ENCODE peak calls at places on chromosomes 3 and 15, in five cellular contexts. One of them, this sample, is unnamed.

GRCh38 chr3:186002884-186003472 is 65.2 kb upstream of the TRA2B start:
- DNase-seq in HepG2: peak
- DNase-seq in NB4: peak
- DNase-seq in K562: peak
- DNase-seq in A549: peak
- DNase-seq in this sample: peak

GRCh38 chr15:25805006-25805405 is 58.1 kb downstream of the ATP10A start:
- DNase-seq in NB4: no peak
- DNase-seq in HepG2: no peak
- DNase-seq in K562: no peak
- DNase-seq in A549: no peak
- DNase-seq in this sample: no peak

GRCh38 chr15:96703794-96704550 is 373.5 kb downstream of the NR2F2 start:
- DNase-seq in A549: no peak
- DNase-seq in K562: no peak
- DNase-seq in HepG2: no peak
- DNase-seq in NB4: peak
- DNase-seq in this sample: no peak

GRCh38 chr3:102471491-102471890 is 36.7 kb downstream of the ZPLD1 start:
- DNase-seq in A549: no peak
- DNase-seq in K562: no peak
- DNase-seq in NB4: no peak
- DNase-seq in HepG2: no peak
- DNase-seq in this sample: no peak

GRCh38 chr15:99145005-99145404 is 40.1 kb downstream of the SYNM start:
- DNase-seq in A549: no peak
- DNase-seq in K562: no peak
- DNase-seq in NB4: no peak
- DNase-seq in HepG2: no peak
- DNase-seq in this sample: no peak

GRCh38 chr3:5330152-5330810 is 142.8 kb downstream of the EDEM1 start:
- DNase-seq in HepG2: peak
- DNase-seq in NB4: no peak
- DNase-seq in A549: peak
- DNase-seq in K562: no peak
- DNase-seq in this sample: no peak

GRCh38 chr3:167162083-167162482 is 218.0 kb downstream of the ZBBX start:
- DNase-seq in NB4: peak
- DNase-seq in K562: no peak
- DNase-seq in A549: no peak
- DNase-seq in HepG2: no peak
- DNase-seq in this sample: no peak

GRCh38 chr15:63155486-63155885 is 1.8 kb downstream of the RPS27L start:
- DNase-seq in NB4: no peak
- DNase-seq in A549: no peak
- DNase-seq in K562: no peak
- DNase-seq in HepG2: peak
- DNase-seq in this sample: no peak

GRCh38 chr3:60053518-60054265 is 1003.9 kb upstream of the CFAP20DC start:
- DNase-seq in A549: no peak
- DNase-seq in HepG2: no peak
- DNase-seq in K562: peak
- DNase-seq in NB4: no peak
- DNase-seq in this sample: no peak

GRCh38 chr3:189839576-189839975 is 208.4 kb downstream of the TP63 start:
- DNase-seq in K562: no peak
- DNase-seq in NB4: peak
- DNase-seq in HepG2: no peak
- DNase-seq in A549: peak
- DNase-seq in this sample: no peak

GRCh38 chr3:58529516-58530353 is 7.3 kb downstream of the ACOX2 start:
- DNase-seq in HepG2: peak
- DNase-seq in K562: peak
- DNase-seq in A549: peak
- DNase-seq in NB4: peak
- DNase-seq in this sample: peak

GRCh38 chr15:71002321-71002720 is 109.7 kb downstream of the LRRC49 start:
- DNase-seq in HepG2: no peak
- DNase-seq in K562: no peak
- DNase-seq in A549: no peak
- DNase-seq in NB4: no peak
- DNase-seq in this sample: peak

GRCh38 chr3:72597756-72598195 is 250.5 kb downstream of the SHQ1 start:
- DNase-seq in A549: peak
- DNase-seq in K562: peak
- DNase-seq in HepG2: no peak
- DNase-seq in NB4: peak
- DNase-seq in this sample: no peak

GRCh38 chr3:71984843-71985594 is 200.1 kb upstream of the PROK2 start:
- DNase-seq in K562: no peak
- DNase-seq in A549: no peak
- DNase-seq in HepG2: no peak
- DNase-seq in NB4: no peak
- DNase-seq in this sample: no peak

GRCh38 chr3:170714151-170714550 is 128.3 kb upstream of the SLC7A14 start:
- DNase-seq in HepG2: no peak
- DNase-seq in K562: no peak
- DNase-seq in A549: no peak
- DNase-seq in NB4: no peak
- DNase-seq in this sample: no peak

GRCh38 chr3:190458040-190458439 is 8.3 kb upstream of the TMEM207 start:
- DNase-seq in HepG2: no peak
- DNase-seq in K562: no peak
- DNase-seq in A549: peak
- DNase-seq in NB4: peak
- DNase-seq in this sample: no peak

GRCh38 chr3:43071313-43071893 is 34.5 kb downstream of the POMGNT2 start:
- DNase-seq in K562: peak
- DNase-seq in HepG2: peak
- DNase-seq in A549: no peak
- DNase-seq in NB4: peak
- DNase-seq in this sample: no peak

GRCh38 chr15:64006642-64007041 is 39.6 kb downstream of the DAPK2 start:
- DNase-seq in NB4: no peak
- DNase-seq in HepG2: no peak
- DNase-seq in A549: no peak
- DNase-seq in K562: no peak
- DNase-seq in this sample: no peak

GRCh38 chr3:33758874-33759273 is 39.6 kb upstream of the PDCD6IP start:
- DNase-seq in K562: no peak
- DNase-seq in NB4: no peak
- DNase-seq in A549: no peak
- DNase-seq in HepG2: no peak
- DNase-seq in this sample: no peak

GRCh38 chr3:194565597-194566190 is 67.5 kb downstream of the TMEM44 start:
- DNase-seq in NB4: no peak
- DNase-seq in HepG2: no peak
- DNase-seq in K562: no peak
- DNase-seq in A549: no peak
- DNase-seq in this sample: no peak

GRCh38 chr3:190443257-190443656 is 6.4 kb downstream of the TMEM207 start:
- DNase-seq in A549: peak
- DNase-seq in HepG2: peak
- DNase-seq in K562: no peak
- DNase-seq in NB4: peak
- DNase-seq in this sample: peak

GRCh38 chr3:127019449-127019848 is 36.5 kb downstream of the PLXNA1 start:
- DNase-seq in HepG2: no peak
- DNase-seq in NB4: no peak
- DNase-seq in A549: no peak
- DNase-seq in K562: no peak
- DNase-seq in this sample: no peak

GRCh38 chr3:134693226-134693625 is 42.4 kb upstream of the KY start:
- DNase-seq in K562: no peak
- DNase-seq in NB4: no peak
- DNase-seq in A549: no peak
- DNase-seq in HepG2: no peak
- DNase-seq in this sample: no peak

GRCh38 chr15:76346666-76347506 is 10.3 kb downstream of the ISL2 start:
- DNase-seq in A549: no peak
- DNase-seq in NB4: no peak
- DNase-seq in HepG2: no peak
- DNase-seq in K562: no peak
- DNase-seq in this sample: peak

GRCh38 chr3:8869613-8870012 is 93.7 kb downstream of the RAD18 start:
- DNase-seq in K562: no peak
- DNase-seq in HepG2: peak
- DNase-seq in NB4: no peak
- DNase-seq in A549: peak
- DNase-seq in this sample: peak

GRCh38 chr15:101483476-101483875 is 6.0 kb downstream of the PCSK6 start:
- DNase-seq in NB4: no peak
- DNase-seq in A549: no peak
- DNase-seq in K562: no peak
- DNase-seq in HepG2: no peak
- DNase-seq in this sample: no peak

GRCh38 chr3:49723301-49723630 is 485 bp downstream of the GMPPB start:
- DNase-seq in NB4: peak
- DNase-seq in K562: peak
- DNase-seq in A549: peak
- DNase-seq in HepG2: peak
- DNase-seq in this sample: no peak

GRCh38 chr3:36700537-36701248 is 63.7 kb downstream of the DCLK3 start:
- DNase-seq in NB4: peak
- DNase-seq in K562: peak
- DNase-seq in HepG2: peak
- DNase-seq in A549: peak
- DNase-seq in this sample: peak

GRCh38 chr3:36705015-36705414 is 59.3 kb downstream of the DCLK3 start:
- DNase-seq in NB4: no peak
- DNase-seq in K562: no peak
- DNase-seq in HepG2: no peak
- DNase-seq in A549: no peak
- DNase-seq in this sample: no peak

GRCh38 chr3:36701249-36701572 is 63.1 kb downstream of the DCLK3 start:
- DNase-seq in NB4: no peak
- DNase-seq in HepG2: no peak
- DNase-seq in K562: no peak
- DNase-seq in A549: no peak
- DNase-seq in this sample: no peak

GRCh38 chr3:36704280-36704679 is 60.1 kb downstream of the DCLK3 start:
- DNase-seq in A549: no peak
- DNase-seq in HepG2: no peak
- DNase-seq in K562: no peak
- DNase-seq in NB4: no peak
- DNase-seq in this sample: no peak

DNA sequence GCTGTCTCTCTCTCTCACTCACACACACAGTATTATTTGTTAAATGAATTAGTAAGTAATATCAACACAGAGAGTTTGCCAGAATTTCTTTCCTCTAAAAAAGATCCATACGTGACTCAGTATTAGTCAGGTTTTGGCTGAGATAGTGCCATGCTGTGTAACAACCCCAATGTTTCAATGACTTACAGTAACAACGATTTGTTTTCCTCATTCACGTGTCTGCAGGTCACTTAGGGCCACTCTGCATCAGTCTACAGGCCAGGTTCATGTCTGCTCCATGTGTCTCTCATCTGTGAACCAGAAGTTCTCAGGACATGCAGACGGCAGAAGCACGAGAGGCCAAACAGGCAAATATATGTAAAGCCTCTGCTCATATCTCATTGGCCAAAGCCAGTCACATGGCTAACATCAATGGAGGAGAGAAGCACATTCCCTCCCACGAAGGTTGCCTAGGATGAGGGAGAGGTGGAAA is 62.4 kb downstream of the DCLK3 start:
- DNase-seq in A549: peak
- DNase-seq in NB4: no peak
- DNase-seq in HepG2: no peak
- DNase-seq in K562: no peak
- DNase-seq in this sample: peak
- TF ChIP-seq MYC in A549: no peak
- TF ChIP-seq MYC in NB4: no peak
- TF ChIP-seq MYC in HepG2: no peak
- TF ChIP-seq MYC in K562: no peak
- TF ChIP-seq MYC in this sample: no peak

DNA sequence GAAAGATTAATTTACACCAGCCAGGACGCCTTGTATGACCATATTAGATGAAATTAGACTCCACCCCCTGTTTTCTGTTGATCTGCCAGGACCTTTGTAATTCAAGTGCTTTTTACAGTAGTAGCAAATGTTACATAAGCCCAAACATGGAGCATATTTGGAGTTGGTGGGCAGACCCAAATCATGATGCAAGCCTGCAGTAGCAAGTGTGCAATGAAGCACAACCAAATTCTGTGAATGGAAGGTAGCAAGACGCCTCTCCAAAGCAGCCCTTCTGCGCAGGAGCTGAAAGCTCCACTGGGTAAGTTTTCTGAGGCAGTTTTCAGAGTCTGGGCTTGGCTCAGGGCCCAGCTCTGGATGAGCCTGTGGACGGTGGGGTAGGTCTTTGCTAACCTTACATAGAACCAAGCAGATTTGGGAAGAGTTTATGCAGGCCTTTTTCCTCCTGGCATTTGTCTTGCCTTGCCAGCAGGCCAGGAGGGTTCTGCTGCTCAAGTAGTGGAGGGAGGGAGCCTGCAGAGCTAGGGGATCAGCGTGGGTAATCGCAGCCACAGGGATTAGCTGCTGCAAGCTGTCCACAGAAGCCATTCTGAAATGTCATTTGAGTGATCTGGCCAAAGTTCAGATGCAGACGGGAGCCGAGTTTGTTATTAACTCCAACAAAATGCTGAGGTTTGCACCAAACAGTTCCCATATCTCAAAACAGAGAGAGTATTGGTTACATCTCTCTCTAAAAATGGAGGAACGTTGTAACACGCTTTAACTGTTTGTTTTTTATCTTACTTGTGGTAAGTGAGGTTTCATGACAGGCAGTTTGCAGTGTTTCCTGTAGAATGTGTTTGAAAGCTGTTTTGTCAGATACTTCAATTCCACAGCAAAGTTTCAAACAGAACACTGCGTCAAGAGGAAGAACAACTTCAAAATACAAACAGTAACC is 55.4 kb downstream of the PSMD6 start:
- DNase-seq in K562: no peak
- DNase-seq in A549: no peak
- DNase-seq in NB4: peak
- DNase-seq in HepG2: peak
- DNase-seq in this sample: peak
- TF ChIP-seq MAX in K562: no peak
- TF ChIP-seq MAX in A549: no peak
- TF ChIP-seq MAX in NB4: no peak
- TF ChIP-seq MAX in HepG2: peak
- TF ChIP-seq MAX in this sample: no peak

GRCh38 chr3:125050486-125051172 is 5.2 kb downstream of the HEG1 start:
- DNase-seq in NB4: no peak
- DNase-seq in HepG2: no peak
- DNase-seq in A549: no peak
- DNase-seq in K562: no peak
- DNase-seq in this sample: no peak
- TF ChIP-seq CTCF in NB4: no peak
- TF ChIP-seq CTCF in HepG2: no peak
- TF ChIP-seq CTCF in A549: no peak
- TF ChIP-seq CTCF in K562: no peak
- TF ChIP-seq CTCF in this sample: no peak

DNA sequence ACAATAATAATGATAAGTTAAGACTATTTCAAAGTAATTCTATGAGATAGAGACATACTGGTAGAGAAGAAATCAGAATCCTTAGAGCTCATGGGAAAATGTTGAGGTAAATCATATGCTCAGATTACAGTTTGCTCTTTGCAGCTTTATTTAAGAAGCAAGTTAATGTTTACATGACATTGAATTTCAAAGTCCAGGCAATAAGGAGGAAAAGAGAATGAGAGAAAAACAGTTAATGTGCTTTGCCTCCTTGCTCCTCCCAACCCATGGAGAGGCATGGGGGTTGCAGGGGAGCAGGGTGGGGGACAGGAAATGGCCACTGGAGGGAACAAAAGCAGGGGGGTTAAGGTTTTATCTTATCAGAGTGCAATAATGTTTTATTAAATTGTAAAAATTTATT is 42.2 kb upstream of the ZBTB38 start:
- DNase-seq in HepG2: no peak
- DNase-seq in NB4: no peak
- DNase-seq in A549: peak
- DNase-seq in K562: no peak
- DNase-seq in this sample: no peak
- TF ChIP-seq MYC in HepG2: no peak
- TF ChIP-seq MYC in NB4: no peak
- TF ChIP-seq MYC in A549: no peak
- TF ChIP-seq MYC in K562: no peak
- TF ChIP-seq MYC in this sample: no peak

This sample was measured in endothelial cell of umbilical vein.